ENCODE peak calls at places on chromosomes 4 and X, in four cellular contexts. M is stimulated activated CD4-positive, alpha-beta T cell treated with anti-CD3 and anti-CD28 coated beads, Interleukin-4, amount 100 ng/mL, for 4 hours; Y is neural progenitor cell; J is SW480. T is an unnamed sample.

GRCh38 chr4:95513022-95513421 is 35.8 kb downstream of the UNC5C start:
- DNase-seq in M (no peak), Y (no peak), J (no peak), T (no peak)

GRCh38 chrX:136268051-136269048 is 17.1 kb upstream of the MAP7D3 start:
- DNase-seq in M (peak), Y (peak), J (peak), T (peak)

GRCh38 chr4:81845273-81845672 is 373.6 kb upstream of the RASGEF1B start:
- DNase-seq in M (no peak), Y (no peak), J (no peak), T (no peak)

GRCh38 chr4:79201976-79202375 is 123.9 kb downstream of the NAA11 start:
- DNase-seq in M (no peak), Y (no peak), J (no peak), T (no peak)

GRCh38 chrX:97740044-97740443 is 856.3 kb downstream of the RPA4 start:
- DNase-seq in M (no peak), Y (no peak), J (no peak), T (no peak)

GRCh38 chr4:182207806-182208483 is 35.3 kb upstream of the TENM3 start:
- DNase-seq in M (no peak), Y (no peak), J (no peak), T (peak)

GRCh38 chr4:1363540-1363939 is 16.5 kb downstream of the UVSSA start:
- DNase-seq in M (no peak), Y (no peak), J (no peak), T (no peak)

GRCh38 chr4:139808381-139809206 is 143.0 kb downstream of the MGST2 start:
- DNase-seq in M (no peak), Y (peak), J (peak), T (no peak)

GRCh38 chrX:11758400-11759171 is 549 bp downstream of the MSL3 start:
- DNase-seq in M (peak), Y (peak), J (peak), T (peak)

GRCh38 chr4:45662996-45663395 is 460.9 kb downstream of the GABRG1 start:
- DNase-seq in M (no peak), Y (peak), J (no peak), T (no peak)

GRCh38 chr4:69054578-69055200 is 41.6 kb upstream of the UGT2B7 start:
- DNase-seq in M (no peak), Y (no peak), J (peak), T (peak)

T was measured in fibroblast of gingiva.